ENCODE peak calls at places on chromosome 11, in seven cellular contexts. O is HCT116, Z is PC-3, N is GM23248, Q is IMR-90, W is SK-N-SH, X is DND-41. S is an unnamed sample.

GRCh38 chr11:44300881-44301855 is 8.8 kb downstream of the ALX4 start:
- DNase-seq in O (no peak), Z (no peak), N (no peak), Q (no peak), W (no peak), X (no peak), S (no peak)

GRCh38 chr11:82889133-82890001 is 10.9 kb downstream of the PRCP start:
- DNase-seq in O (no peak), Z (peak), N (no peak), Q (peak), W (no peak), X (no peak), S (peak)

GRCh38 chr11:119094816-119095065 is 6.9 kb downstream of the DPAGT1 start:
- DNase-seq in O (no peak), Z (peak), N (peak), Q (peak), W (peak), X (no peak), S (no peak)

GRCh38 chr11:23556163-23556750 is 696.0 kb upstream of the CCDC179 start:
- DNase-seq in O (no peak), Z (no peak), N (no peak), Q (no peak), W (no peak), X (peak), S (peak)

GRCh38 chr11:8959546-8960166 is 4.6 kb downstream of the TMEM9B start:
- DNase-seq in O (peak), Z (peak), N (peak), Q (peak), W (peak), X (peak), S (peak)

GRCh38 chr11:124276081-124276480 is 19.9 kb downstream of the OR8G5 start:
- DNase-seq in O (no peak), Z (peak), N (peak), Q (peak), W (no peak), X (no peak), S (no peak)

GRCh38 chr11:42034821-42035220 is 575.4 kb upstream of the LRRC4C start:
- DNase-seq in O (no peak), Z (no peak), N (no peak), Q (no peak), W (no peak), X (no peak), S (no peak)

GRCh38 chr11:82810326-82810725 is 76.7 kb upstream of the FAM181B start:
- DNase-seq in O (no peak), Z (no peak), N (no peak), Q (no peak), W (no peak), X (no peak), S (no peak)

GRCh38 chr11:96303980-96304379 is 39.0 kb downstream of the MAML2 start:
- DNase-seq in O (no peak), Z (no peak), N (peak), Q (no peak), W (no peak), X (no peak), S (no peak)

DNA sequence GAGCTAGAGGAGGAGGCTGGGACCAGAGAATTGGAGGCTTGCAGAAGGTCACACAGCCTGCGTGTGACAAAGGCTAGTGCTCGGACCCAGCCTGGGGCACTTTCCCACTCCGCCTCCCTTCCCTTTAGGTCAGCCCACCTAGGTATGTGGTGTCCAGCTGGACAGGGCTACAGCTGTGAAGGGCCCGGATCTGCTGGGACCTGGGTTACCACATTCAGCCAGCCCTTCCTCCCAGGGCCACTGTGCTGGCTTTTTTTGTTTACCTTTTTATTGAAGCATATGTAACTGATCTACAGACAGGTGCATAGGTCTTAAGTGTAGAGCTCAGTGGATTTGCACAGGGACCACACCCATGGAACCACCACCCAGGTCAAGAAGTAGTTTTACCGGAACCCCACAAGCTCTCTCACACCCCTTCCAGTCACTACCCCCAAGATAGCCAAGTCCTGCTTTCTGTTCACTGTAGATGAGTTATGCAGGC is 8.7 kb downstream of the CAPN5 start:
- DNase-seq in O (no peak), Z (no peak), N (no peak), Q (no peak), W (no peak), X (no peak), S (peak)
- H3K9ac ChIP-seq in O (no peak), Z (no peak), N (no peak), Q (no peak), W (no peak), X (no peak), S (no peak)

DNA sequence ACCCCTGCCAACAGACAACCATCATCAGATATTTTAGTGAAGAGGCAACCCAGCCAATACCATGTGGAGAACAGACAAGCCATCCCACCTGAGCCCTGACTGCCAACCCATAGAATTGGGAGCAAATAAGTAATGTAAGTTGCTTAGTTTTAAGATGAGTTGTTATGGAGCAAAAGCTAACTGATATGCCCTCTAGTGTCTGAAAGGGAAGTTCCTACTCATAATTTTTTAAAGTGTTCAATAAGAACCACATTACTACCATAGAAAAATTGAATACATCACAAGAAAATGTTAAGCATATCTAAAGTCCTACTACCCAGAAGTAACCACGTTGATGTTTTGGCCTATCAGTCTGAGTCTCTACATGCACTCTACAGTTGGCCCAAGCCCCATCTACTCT is 50.8 kb upstream of the SLC36A4 start:
- DNase-seq in O (peak), Z (peak), N (peak), Q (peak), W (no peak), X (no peak), S (no peak)
- H3K4me3 ChIP-seq in O (no peak), Z (no peak), N (no peak), Q (no peak), W (no peak), X (no peak), S (no peak)

DNA sequence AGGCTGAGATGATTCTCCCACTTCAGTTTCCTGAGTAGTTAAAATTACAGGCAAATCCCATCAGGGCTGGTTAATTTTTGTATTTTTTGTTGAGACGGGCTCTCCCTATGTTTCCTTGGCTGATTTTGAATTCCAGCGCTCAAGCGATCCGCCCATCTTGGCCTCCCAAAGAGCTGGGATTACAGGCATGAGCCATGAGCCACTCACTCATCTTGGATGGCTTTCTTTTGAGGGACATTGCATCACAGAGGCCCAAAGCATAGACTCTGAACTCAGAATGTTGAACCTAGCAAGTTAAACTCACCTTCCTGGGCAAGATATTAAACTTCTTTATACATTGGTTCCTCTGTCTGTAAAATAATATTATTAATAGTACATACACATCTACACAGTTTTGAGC is 762 bp upstream of the CARD16 start:
- DNase-seq in O (no peak), Z (no peak), N (peak), Q (no peak), W (no peak), X (no peak), S (no peak)
- H3K27ac ChIP-seq in O (no peak), Z (no peak), N (peak), Q (peak), W (no peak), X (peak), S (no peak)

GRCh38 chr11:70517203-70517602 is 118.9 kb downstream of the CTTN start:
- DNase-seq in O (no peak), Z (peak), N (no peak), Q (no peak), W (no peak), X (no peak), S (no peak)

GRCh38 chr11:70522261-70522612 is 123.9 kb downstream of the CTTN start:
- DNase-seq in O (no peak), Z (no peak), N (no peak), Q (no peak), W (no peak), X (no peak), S (no peak)

GRCh38 chr11:70519117-70519516 is 120.8 kb downstream of the CTTN start:
- DNase-seq in O (peak), Z (peak), N (peak), Q (no peak), W (no peak), X (no peak), S (no peak)

GRCh38 chr11:70521475-70522260 is 123.3 kb downstream of the CTTN start:
- DNase-seq in O (no peak), Z (no peak), N (no peak), Q (no peak), W (peak), X (no peak), S (no peak)

GRCh38 chr11:70517996-70518907 is 119.9 kb downstream of the CTTN start:
- DNase-seq in O (no peak), Z (peak), N (peak), Q (peak), W (peak), X (no peak), S (no peak)
- H3K9ac ChIP-seq in O (no peak), Z (no peak), N (no peak), Q (no peak), W (no peak), X (no peak), S (no peak)

DNA sequence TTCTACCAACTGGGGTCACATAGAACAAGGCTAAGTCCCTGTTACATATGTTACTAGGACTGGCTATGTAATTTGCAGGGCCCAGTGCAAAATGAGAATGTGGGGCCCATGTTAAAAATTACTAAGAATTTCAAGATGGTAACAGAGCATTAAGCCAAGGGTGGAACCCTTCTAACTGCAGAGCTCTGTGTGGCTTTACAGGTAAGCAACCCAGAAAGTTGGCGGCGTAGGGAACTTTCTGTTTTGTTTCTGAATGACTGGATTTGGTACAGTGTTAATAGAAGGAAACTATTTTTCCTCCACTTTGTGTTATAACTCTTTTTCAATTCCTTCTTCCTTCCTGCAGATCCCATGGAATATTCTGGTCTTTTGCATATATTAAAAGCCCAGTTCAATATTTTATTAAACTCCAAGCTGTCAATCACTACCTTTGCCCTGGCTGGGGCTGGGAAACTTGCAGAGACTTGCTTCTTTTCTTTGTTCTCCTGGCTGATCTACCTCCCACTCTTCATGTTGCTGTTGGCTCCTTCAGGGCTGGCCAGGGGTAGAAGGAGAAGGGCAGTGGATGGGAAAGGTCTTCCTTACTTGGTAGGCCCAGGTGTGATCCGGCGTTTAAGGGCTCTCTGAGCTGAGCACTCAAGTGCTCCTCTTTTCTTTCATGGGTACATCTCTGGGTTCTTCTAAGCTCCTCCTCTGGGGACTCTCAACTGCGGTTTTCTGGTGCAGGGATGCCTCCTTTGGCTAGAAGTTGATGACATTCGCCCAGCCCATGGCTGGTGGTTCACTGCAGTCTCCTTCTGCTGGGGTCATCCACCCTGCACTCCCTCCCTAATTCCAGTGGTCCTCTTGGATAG is 67.7 kb downstream of the SNX19 start:
- DNase-seq in O (no peak), Z (no peak), N (no peak), Q (no peak), W (no peak), X (no peak), S (no peak)
- H3K4me3 ChIP-seq in O (no peak), Z (no peak), N (no peak), Q (no peak), W (no peak), X (no peak), S (no peak)

DNA sequence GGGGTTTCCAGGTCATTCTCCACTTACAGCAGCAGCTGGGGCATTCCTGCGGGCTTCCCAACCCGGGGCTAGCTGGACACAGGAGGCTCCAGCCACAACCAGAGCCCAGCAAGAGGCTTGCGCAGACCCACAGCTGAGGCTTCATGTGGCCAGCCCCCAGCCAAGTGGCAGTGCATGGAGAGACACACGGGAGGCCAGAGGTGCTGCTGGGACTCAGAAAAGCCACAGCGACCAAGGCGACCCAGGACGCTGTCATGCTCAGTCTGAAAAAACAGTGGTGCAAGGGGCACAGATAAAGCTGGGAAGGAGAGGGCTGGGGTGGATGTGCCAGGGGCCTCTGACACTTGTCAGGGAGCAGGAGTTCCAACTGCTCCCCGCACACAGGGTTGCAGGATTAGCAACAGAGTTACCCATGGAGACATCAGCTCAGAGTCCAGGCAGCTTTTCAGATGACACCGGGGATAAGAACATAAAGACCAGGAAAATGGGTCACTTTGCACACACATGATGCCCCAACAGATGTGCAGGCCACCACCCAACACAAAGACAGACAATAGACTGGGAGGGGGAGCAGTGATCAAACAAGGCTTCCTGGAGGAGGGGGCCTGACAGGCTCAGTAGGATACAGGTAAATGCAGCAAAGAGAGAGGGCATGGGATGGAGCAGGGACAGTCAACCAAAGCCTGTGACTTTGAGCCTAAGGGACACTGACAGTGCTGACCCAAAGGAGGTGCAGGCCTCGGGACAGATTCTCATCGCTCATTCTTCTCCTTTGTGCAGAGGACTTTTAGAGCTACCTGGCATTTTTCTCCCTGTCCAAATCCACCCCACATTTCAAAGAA is 6.9 kb upstream of the NEAT1 start:
- DNase-seq in O (no peak), Z (no peak), N (peak), Q (no peak), W (peak), X (no peak), S (peak)
- H3K27ac ChIP-seq in O (no peak), Z (no peak), N (peak), Q (peak), W (peak), X (peak), S (no peak)

GRCh38 chr11:103344886-103345285 is 235.7 kb downstream of the DYNC2H1 start:
- DNase-seq in O (no peak), Z (no peak), N (no peak), Q (no peak), W (no peak), X (no peak), S (no peak)
- H3K9ac ChIP-seq in O (no peak), Z (no peak), N (no peak), Q (no peak), W (no peak), X (no peak), S (no peak)

GRCh38 chr11:61555978-61556377 is 24.9 kb downstream of the SYT7 start:
- DNase-seq in O (no peak), Z (no peak), N (no peak), Q (no peak), W (no peak), X (no peak), S (no peak)

GRCh38 chr11:61556621-61557020 is 24.3 kb downstream of the SYT7 start:
- DNase-seq in O (no peak), Z (no peak), N (no peak), Q (no peak), W (no peak), X (no peak), S (no peak)

GRCh38 chr11:61554172-61554988 is 26.5 kb downstream of the SYT7 start:
- DNase-seq in O (no peak), Z (no peak), N (no peak), Q (no peak), W (no peak), X (no peak), S (no peak)

GRCh38 chr11:61553373-61554171 is 27.3 kb downstream of the SYT7 start:
- DNase-seq in O (no peak), Z (no peak), N (no peak), Q (no peak), W (peak), X (no peak), S (no peak)

DNA sequence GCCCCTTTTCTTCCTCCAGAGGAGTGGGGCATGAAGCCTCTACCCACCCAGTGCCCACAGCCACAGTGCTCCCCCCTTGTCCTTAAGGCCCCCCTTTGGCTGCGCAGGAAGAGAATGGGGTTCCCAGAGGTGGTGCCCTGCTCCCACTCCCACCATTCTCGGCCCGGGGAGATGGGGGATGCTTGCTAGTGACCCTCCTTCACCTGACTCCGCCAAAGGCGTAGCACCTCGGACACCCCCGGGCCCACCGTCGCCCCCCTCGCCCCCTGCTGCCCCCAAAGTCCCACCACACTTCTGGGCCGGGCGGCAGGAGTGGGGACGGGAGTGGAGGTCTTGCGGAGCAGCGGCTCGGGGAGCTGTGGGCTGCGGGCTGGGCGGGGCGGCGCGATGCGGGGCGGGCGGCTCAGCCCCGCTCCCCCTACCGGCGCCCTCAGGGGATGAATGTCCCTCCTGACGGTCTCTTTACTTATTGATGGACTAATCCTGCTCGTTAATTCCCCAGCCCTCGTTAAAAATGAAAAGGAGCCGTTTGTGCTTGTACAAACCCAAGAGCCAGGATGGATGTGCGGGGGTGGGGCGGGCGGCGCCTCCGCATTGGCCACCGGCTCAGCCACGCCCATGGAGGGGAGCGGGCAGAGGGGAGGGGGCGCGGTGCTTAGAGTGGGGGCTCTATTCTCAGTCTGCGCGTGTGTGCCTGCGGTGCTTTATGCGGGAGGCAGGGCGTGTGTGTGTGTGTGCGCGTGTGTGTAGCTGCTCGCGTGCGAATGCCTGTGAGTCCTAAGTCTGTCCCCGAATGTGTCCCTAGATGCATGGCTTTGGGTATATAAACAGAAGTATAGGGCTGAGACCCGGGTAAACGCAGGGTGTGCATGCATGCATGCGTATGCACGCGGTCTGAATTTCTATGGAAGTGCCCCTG is 25.6 kb downstream of the SYT7 start:
- DNase-seq in O (no peak), Z (peak), N (peak), Q (no peak), W (peak), X (no peak), S (peak)
- H3K4me3 ChIP-seq in O (no peak), Z (peak), N (peak), Q (no peak), W (no peak), X (no peak), S (no peak)

GRCh38 chr11:61349189-61349751 is 12.4 kb downstream of the CYB561A3 start:
- DNase-seq in O (no peak), Z (no peak), N (no peak), Q (no peak), W (no peak), X (no peak), S (no peak)
- H3K27ac ChIP-seq in O (no peak), Z (no peak), N (no peak), Q (no peak), W (no peak), X (no peak), S (no peak)

DNA sequence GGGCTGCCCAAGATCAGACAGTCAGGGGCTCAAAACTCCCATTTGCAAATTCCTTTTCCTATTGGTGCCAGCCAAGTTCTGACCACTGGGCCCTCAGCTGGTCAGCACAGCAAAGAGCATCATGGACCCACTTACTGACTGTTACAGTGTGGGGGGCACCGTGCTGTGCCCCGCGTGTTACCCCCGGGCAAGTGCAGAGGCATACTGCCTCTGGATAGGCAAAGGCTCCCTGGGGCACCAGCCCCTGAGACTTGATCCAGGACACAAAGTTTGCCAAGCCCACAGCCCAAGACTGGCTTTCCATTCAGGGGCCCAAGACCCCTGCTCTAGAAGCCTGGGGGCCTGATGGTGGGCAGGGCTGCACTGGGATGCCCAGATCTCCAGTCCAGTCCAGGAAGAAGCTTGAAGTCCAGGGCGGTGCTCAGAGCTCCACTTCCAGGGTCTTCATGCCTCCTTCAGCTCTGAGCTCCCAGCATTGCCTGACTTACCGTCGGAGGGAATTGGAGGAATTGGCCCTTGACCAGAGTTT is 6.6 kb downstream of the LRRC32 start:
- DNase-seq in O (no peak), Z (no peak), N (no peak), Q (no peak), W (peak), X (no peak), S (peak)
- H3K9ac ChIP-seq in O (no peak), Z (no peak), N (no peak), Q (no peak), W (no peak), X (no peak), S (no peak)